ENCODE peak calls at places on chromosomes 16 and 17, in five cellular contexts. One of them, this sample, is unnamed.

GRCh38 chr16:52501746-52502145 is 45.2 kb downstream of the TOX3 start:
- DNase-seq in NCI-H345: no peak
- DNase-seq in dorsolateral prefrontal cortex: no peak
- DNase-seq in NCI-H2171: no peak
- DNase-seq in epithelial cell of proximal tubule: no peak
- DNase-seq in this sample: no peak

GRCh38 chr17:77709594-77709993 is 248.9 kb upstream of the TNRC6C start:
- DNase-seq in NCI-H345: no peak
- DNase-seq in epithelial cell of proximal tubule: no peak
- DNase-seq in NCI-H2171: no peak
- DNase-seq in dorsolateral prefrontal cortex: no peak
- DNase-seq in this sample: no peak

GRCh38 chr17:7922499-7923289 is 6.6 kb upstream of the RNF227 start:
- DNase-seq in NCI-H2171: no peak
- DNase-seq in dorsolateral prefrontal cortex: peak
- DNase-seq in epithelial cell of proximal tubule: no peak
- DNase-seq in NCI-H345: no peak
- DNase-seq in this sample: no peak

GRCh38 chr17:50443492-50444051 is 17.6 kb downstream of the ACSF2 start:
- DNase-seq in NCI-H345: no peak
- DNase-seq in dorsolateral prefrontal cortex: no peak
- DNase-seq in epithelial cell of proximal tubule: no peak
- DNase-seq in NCI-H2171: peak
- DNase-seq in this sample: no peak

GRCh38 chr16:54867302-54867832 is 63.3 kb upstream of the IRX5 start:
- DNase-seq in epithelial cell of proximal tubule: no peak
- DNase-seq in NCI-H345: no peak
- DNase-seq in dorsolateral prefrontal cortex: no peak
- DNase-seq in NCI-H2171: no peak
- DNase-seq in this sample: no peak

GRCh38 chr16:56858375-56858774 is 6.6 kb upstream of the SLC12A3 start:
- DNase-seq in NCI-H345: no peak
- DNase-seq in dorsolateral prefrontal cortex: no peak
- DNase-seq in NCI-H2171: no peak
- DNase-seq in epithelial cell of proximal tubule: no peak
- DNase-seq in this sample: no peak

GRCh38 chr17:56395787-56396186 is 197.7 kb upstream of the NOG start:
- DNase-seq in epithelial cell of proximal tubule: no peak
- DNase-seq in NCI-H345: no peak
- DNase-seq in NCI-H2171: no peak
- DNase-seq in dorsolateral prefrontal cortex: no peak
- DNase-seq in this sample: no peak

GRCh38 chr17:28405632-28406477 is at the start of gene SLC46A1:
- DNase-seq in epithelial cell of proximal tubule: no peak
- DNase-seq in dorsolateral prefrontal cortex: peak
- DNase-seq in NCI-H345: peak
- DNase-seq in NCI-H2171: peak
- DNase-seq in this sample: no peak

GRCh38 chr16:15041260-15042011 is 14.4 kb downstream of the NTAN1 start:
- DNase-seq in epithelial cell of proximal tubule: no peak
- DNase-seq in NCI-H2171: no peak
- DNase-seq in dorsolateral prefrontal cortex: peak
- DNase-seq in NCI-H345: no peak
- DNase-seq in this sample: no peak

GRCh38 chr17:79628861-79629547 is 18.2 kb upstream of the RBFOX3 start:
- DNase-seq in NCI-H345: no peak
- DNase-seq in NCI-H2171: no peak
- DNase-seq in epithelial cell of proximal tubule: no peak
- DNase-seq in dorsolateral prefrontal cortex: peak
- DNase-seq in this sample: no peak

GRCh38 chr17:64006361-64007088 is 8.4 kb downstream of the PRR29 start:
- DNase-seq in NCI-H345: no peak
- DNase-seq in dorsolateral prefrontal cortex: no peak
- DNase-seq in NCI-H2171: no peak
- DNase-seq in epithelial cell of proximal tubule: no peak
- DNase-seq in this sample: no peak

GRCh38 chr16:67170168-67170947 is at the start of gene NOL3:
- DNase-seq in NCI-H345: peak
- DNase-seq in epithelial cell of proximal tubule: no peak
- DNase-seq in dorsolateral prefrontal cortex: no peak
- DNase-seq in NCI-H2171: peak
- DNase-seq in this sample: peak

GRCh38 chr17:67753026-67753425 is 35.3 kb downstream of the NOL11 start:
- DNase-seq in NCI-H345: no peak
- DNase-seq in dorsolateral prefrontal cortex: no peak
- DNase-seq in NCI-H2171: no peak
- DNase-seq in epithelial cell of proximal tubule: no peak
- DNase-seq in this sample: no peak

GRCh38 chr16:4003166-4003565 is 113.1 kb downstream of the ADCY9 start:
- DNase-seq in NCI-H345: no peak
- DNase-seq in dorsolateral prefrontal cortex: no peak
- DNase-seq in epithelial cell of proximal tubule: no peak
- DNase-seq in NCI-H2171: no peak
- DNase-seq in this sample: no peak

GRCh38 chr16:73020409-73020884 is 27.5 kb downstream of the ZFHX3 start:
- DNase-seq in dorsolateral prefrontal cortex: no peak
- DNase-seq in NCI-H2171: no peak
- DNase-seq in epithelial cell of proximal tubule: peak
- DNase-seq in NCI-H345: peak
- DNase-seq in this sample: peak

GRCh38 chr17:58541249-58541648 is 26.8 kb upstream of the MTMR4 start:
- DNase-seq in epithelial cell of proximal tubule: no peak
- DNase-seq in dorsolateral prefrontal cortex: no peak
- DNase-seq in NCI-H345: no peak
- DNase-seq in NCI-H2171: no peak
- DNase-seq in this sample: no peak

GRCh38 chr16:84806256-84806889 is 13.4 kb upstream of the CRISPLD2 start:
- DNase-seq in NCI-H345: no peak
- DNase-seq in NCI-H2171: no peak
- DNase-seq in dorsolateral prefrontal cortex: no peak
- DNase-seq in epithelial cell of proximal tubule: no peak
- DNase-seq in this sample: no peak

GRCh38 chr17:13957636-13958035 is 111.7 kb upstream of the COX10 start:
- DNase-seq in dorsolateral prefrontal cortex: no peak
- DNase-seq in epithelial cell of proximal tubule: no peak
- DNase-seq in NCI-H345: no peak
- DNase-seq in NCI-H2171: no peak
- DNase-seq in this sample: no peak

GRCh38 chr16:642189-643049 is 791 bp downstream of the MCRIP2 start:
- DNase-seq in NCI-H345: peak
- DNase-seq in epithelial cell of proximal tubule: no peak
- DNase-seq in NCI-H2171: no peak
- DNase-seq in dorsolateral prefrontal cortex: no peak
- DNase-seq in this sample: no peak

GRCh38 chr17:9427460-9428315 is 147.9 kb downstream of the STX8 start:
- DNase-seq in dorsolateral prefrontal cortex: no peak
- DNase-seq in epithelial cell of proximal tubule: no peak
- DNase-seq in NCI-H2171: no peak
- DNase-seq in NCI-H345: no peak
- DNase-seq in this sample: no peak

GRCh38 chr16:28974007-28974436 is 556 bp upstream of the SPNS1 start:
- DNase-seq in dorsolateral prefrontal cortex: peak
- DNase-seq in NCI-H345: peak
- DNase-seq in NCI-H2171: peak
- DNase-seq in epithelial cell of proximal tubule: peak
- DNase-seq in this sample: peak

GRCh38 chr16:66692341-66692740 is 4.2 kb downstream of the CMTM4 start:
- DNase-seq in dorsolateral prefrontal cortex: no peak
- DNase-seq in NCI-H345: no peak
- DNase-seq in epithelial cell of proximal tubule: no peak
- DNase-seq in NCI-H2171: no peak
- DNase-seq in this sample: no peak

GRCh38 chr16:65667013-65667578 is 545.2 kb upstream of the CDH11 start:
- DNase-seq in epithelial cell of proximal tubule: no peak
- DNase-seq in NCI-H2171: no peak
- DNase-seq in dorsolateral prefrontal cortex: no peak
- DNase-seq in NCI-H345: no peak
- DNase-seq in this sample: no peak

GRCh38 chr16:56675685-56676210 is 6.1 kb downstream of the MT1H start:
- DNase-seq in epithelial cell of proximal tubule: no peak
- DNase-seq in dorsolateral prefrontal cortex: no peak
- DNase-seq in NCI-H345: no peak
- DNase-seq in NCI-H2171: no peak
- DNase-seq in this sample: no peak

GRCh38 chr16:79090966-79091365 is 509.6 kb downstream of the MAF start:
- DNase-seq in dorsolateral prefrontal cortex: no peak
- DNase-seq in NCI-H345: no peak
- DNase-seq in epithelial cell of proximal tubule: no peak
- DNase-seq in NCI-H2171: no peak
- DNase-seq in this sample: no peak